ENCODE peak calls at places on chromosome 15, in five cellular contexts. C is foreskin keratinocyte, P is GM18507, S is SW480, G is midbrain. K is an unnamed sample.

GRCh38 chr15:48559270-48559669 is 86.2 kb downstream of the FBN1 start:
- DNase-seq in G (no peak), C (no peak), P (no peak), S (no peak), K (no peak)

GRCh38 chr15:100588638-100589242 is 13.2 kb downstream of the LINS1 start:
- DNase-seq in P (no peak), S (no peak), C (no peak), G (no peak), K (no peak)

GRCh38 chr15:91099616-91100560 is at the start of gene SV2B:
- DNase-seq in P (no peak), S (peak; percentile 72), C (no peak), G (peak; percentile 28), K (no peak)

GRCh38 chr15:44584162-44584749 is 47.3 kb downstream of the EIF3J start:
- DNase-seq in G (peak; percentile 13), S (peak; percentile 18), C (no peak), P (no peak), K (peak; percentile 12)

GRCh38 chr15:29571728-29572454 is 250.4 kb downstream of the TJP1 start:
- DNase-seq in G (no peak), S (peak; percentile 15), P (no peak), C (no peak), K (no peak)

GRCh38 chr15:66186049-66186825 is 67.3 kb downstream of the MEGF11 start:
- DNase-seq in P (no peak), G (no peak), S (no peak), C (no peak), K (no peak)

GRCh38 chr15:94107652-94108051 is 123.7 kb upstream of the MCTP2 start:
- DNase-seq in G (no peak), C (no peak), S (peak; percentile 20), P (no peak), K (no peak)

GRCh38 chr15:85709250-85709649 is 85.5 kb downstream of the KLHL25 start:
- DNase-seq in C (no peak), G (no peak), P (no peak), S (no peak), K (no peak)

GRCh38 chr15:31216210-31216911 is 110.3 kb upstream of the KLF13 start:
- DNase-seq in S (peak; percentile 89), G (peak; percentile 30), P (peak; percentile 70), C (no peak), K (no peak)

GRCh38 chr15:67307156-67307555 is 52.6 kb downstream of the IQCH start:
- DNase-seq in P (no peak), S (no peak), G (no peak), C (no peak), K (no peak)

K was measured in GM12864.